ENCODE peak calls at places on chromosomes 12 and 14, in five cellular contexts. One of them, this sample, is unnamed.

GRCh38 chr12:101694297-101694848 is 3.1 kb upstream of the CHPT1 start:
- DNase-seq in choroid plexus epithelial cell: no peak
- DNase-seq in kidney epithelial cell: no peak
- DNase-seq in KBM-7: no peak
- DNase-seq in T-helper 1 cell: no peak
- DNase-seq in this sample: no peak

GRCh38 chr14:105440554-105440900 is 20.9 kb downstream of the MTA1 start:
- DNase-seq in choroid plexus epithelial cell: no peak
- DNase-seq in kidney epithelial cell: no peak
- DNase-seq in KBM-7: no peak
- DNase-seq in T-helper 1 cell: no peak
- DNase-seq in this sample: no peak

GRCh38 chr14:76696791-76697190 is 64.5 kb upstream of the VASH1 start:
- DNase-seq in choroid plexus epithelial cell: no peak
- DNase-seq in kidney epithelial cell: no peak
- DNase-seq in KBM-7: no peak
- DNase-seq in T-helper 1 cell: no peak
- DNase-seq in this sample: no peak

GRCh38 chr14:50835280-50835679 is 4.3 kb upstream of the NIN start:
- DNase-seq in choroid plexus epithelial cell: peak
- DNase-seq in kidney epithelial cell: peak
- DNase-seq in KBM-7: peak
- DNase-seq in T-helper 1 cell: no peak
- DNase-seq in this sample: no peak

GRCh38 chr12:31405021-31405420 is 79.1 kb upstream of the SINHCAF start:
- DNase-seq in choroid plexus epithelial cell: no peak
- DNase-seq in kidney epithelial cell: no peak
- DNase-seq in KBM-7: no peak
- DNase-seq in T-helper 1 cell: no peak
- DNase-seq in this sample: no peak

GRCh38 chr12:118136559-118137003 is 657 bp downstream of the PEBP1 start:
- DNase-seq in choroid plexus epithelial cell: peak
- DNase-seq in kidney epithelial cell: no peak
- DNase-seq in KBM-7: peak
- DNase-seq in T-helper 1 cell: peak
- DNase-seq in this sample: no peak

GRCh38 chr14:28770574-28770973 is 4.0 kb downstream of the FOXG1 start:
- DNase-seq in choroid plexus epithelial cell: no peak
- DNase-seq in kidney epithelial cell: no peak
- DNase-seq in KBM-7: no peak
- DNase-seq in T-helper 1 cell: no peak
- DNase-seq in this sample: no peak

GRCh38 chr14:55807059-55807499 is 227.1 kb downstream of the KTN1 start:
- DNase-seq in choroid plexus epithelial cell: peak
- DNase-seq in kidney epithelial cell: peak
- DNase-seq in KBM-7: peak
- DNase-seq in T-helper 1 cell: peak
- DNase-seq in this sample: peak

GRCh38 chr12:10363922-10364838 is 25.7 kb downstream of the KLRK1 start:
- DNase-seq in choroid plexus epithelial cell: peak
- DNase-seq in kidney epithelial cell: no peak
- DNase-seq in KBM-7: peak
- DNase-seq in T-helper 1 cell: peak
- DNase-seq in this sample: no peak

GRCh38 chr12:12095016-12095415 is 24.3 kb downstream of the BCL2L14 start:
- DNase-seq in choroid plexus epithelial cell: peak
- DNase-seq in kidney epithelial cell: no peak
- DNase-seq in KBM-7: peak
- DNase-seq in T-helper 1 cell: no peak
- DNase-seq in this sample: no peak